ENCODE peak calls at places on chromosomes 3 and 15, in nine cellular contexts. T, U, D, E, V, L, K, Y and W are unnamed samples.

GRCh38 chr15:77178421-77178820 is 107.5 kb upstream of the TSPAN3 start:
- DNase-seq in T (no peak), U (no peak), D (no peak), E (no peak), V (no peak), L (no peak), K (no peak), Y (no peak), W (no peak)

GRCh38 chr3:127483902-127484591 is 106.5 kb downstream of the TPRA1 start:
- DNase-seq in T (peak; percentile 52), U (no peak), D (no peak), E (peak; percentile 46), V (no peak), L (peak; percentile 42), K (no peak), Y (no peak), W (no peak)

GRCh38 chr3:193030276-193030675 is 112.6 kb upstream of the MB21D2 start:
- DNase-seq in T (no peak), U (no peak), D (peak; percentile 30), E (no peak), V (no peak), L (no peak), K (no peak), Y (no peak), W (no peak)

GRCh38 chr15:78617131-78617915 is 3.5 kb downstream of the CHRNA3 start:
- DNase-seq in T (no peak), U (no peak), D (no peak), E (no peak), V (peak; percentile 2), L (peak; percentile 51), K (no peak), Y (no peak), W (no peak)

GRCh38 chr3:197749601-197750395 is at the start of gene FYTTD1:
- DNase-seq in T (peak; percentile 77), U (peak; percentile 92), D (peak; percentile 68), E (peak; percentile 95), V (peak; percentile 96), L (peak; percentile 96), K (peak; percentile 97), Y (peak; percentile 90), W (peak; percentile 93)

GRCh38 chr3:72145506-72146380 is 360.8 kb upstream of the PROK2 start:
- DNase-seq in T (no peak), U (peak; percentile 49), D (peak; percentile 74), E (no peak), V (peak; percentile 73), L (no peak), K (no peak), Y (no peak), W (no peak)

GRCh38 chr3:52346623-52347530 is 30.8 kb downstream of the DNAH1 start:
- DNase-seq in T (no peak), U (no peak), D (peak; percentile 16), E (no peak), V (no peak), L (peak; percentile 77), K (no peak), Y (no peak), W (peak; percentile 37)

GRCh38 chr3:72745146-72745976 is 102.9 kb downstream of the SHQ1 start:
- DNase-seq in T (no peak), U (no peak), D (peak; percentile 63), E (no peak), V (peak; percentile 79), L (no peak), K (no peak), Y (no peak), W (no peak)

GRCh38 chr3:52227766-52228165 is 2.3 kb upstream of the TLR9 start:
- DNase-seq in T (no peak), U (no peak), D (no peak), E (no peak), V (no peak), L (no peak), K (no peak), Y (no peak), W (no peak)

GRCh38 chr3:172673210-172673679 is 37.6 kb downstream of the NCEH1 start:
- DNase-seq in T (peak; percentile 76), U (no peak), D (peak; percentile 78), E (peak; percentile 73), V (peak; percentile 71), L (no peak), K (peak; percentile 74), Y (no peak), W (peak; percentile 80)

GRCh38 chr15:82538961-82539689 is 1.1 kb downstream of the RPS17 start:
- DNase-seq in T (no peak), U (no peak), D (no peak), E (no peak), V (no peak), L (no peak), K (no peak), Y (no peak), W (no peak)

GRCh38 chr15:61367953-61368352 is 138.9 kb upstream of the RORA start:
- DNase-seq in T (no peak), U (no peak), D (no peak), E (no peak), V (no peak), L (no peak), K (no peak), Y (no peak), W (no peak)

GRCh38 chr3:132090921-132091320 is 56.1 kb upstream of the CPNE4 start:
- DNase-seq in T (no peak), U (no peak), D (peak; percentile 24), E (no peak), V (no peak), L (no peak), K (no peak), Y (no peak), W (no peak)

GRCh38 chr3:192207239-192207638 is 520.1 kb downstream of the FGF12 start:
- DNase-seq in T (no peak), U (no peak), D (no peak), E (no peak), V (no peak), L (no peak), K (no peak), Y (no peak), W (no peak)

GRCh38 chr3:88188436-88188835 is 38.7 kb downstream of the C3orf38 start:
- DNase-seq in T (no peak), U (no peak), D (peak; percentile 69), E (no peak), V (no peak), L (no peak), K (peak; percentile 75), Y (no peak), W (peak; percentile 33)

GRCh38 chr3:149660462-149660861 is 2.6 kb upstream of the WWTR1 start:
- DNase-seq in T (no peak), U (no peak), D (no peak), E (no peak), V (no peak), L (no peak), K (no peak), Y (no peak), W (no peak)

GRCh38 chr3:149657458-149657795 is 398 bp downstream of the WWTR1 start:
- DNase-seq in T (no peak), U (peak; percentile 67), D (peak; percentile 53), E (no peak), V (peak; percentile 80), L (peak; percentile 84), K (peak; percentile 78), Y (peak; percentile 75), W (no peak)

GRCh38 chr3:149659173-149659468 is 1.3 kb upstream of the WWTR1 start:
- DNase-seq in T (no peak), U (no peak), D (no peak), E (peak; percentile 78), V (no peak), L (no peak), K (no peak), Y (no peak), W (no peak)

GRCh38 chr3:149657796-149658443 is at the start of gene WWTR1:
- DNase-seq in T (no peak), U (peak; percentile 94), D (peak; percentile 93), E (peak; percentile 99), V (peak; percentile 93), L (peak; percentile 98), K (peak; percentile 92), Y (peak; percentile 96), W (peak; percentile 94)

DNA sequence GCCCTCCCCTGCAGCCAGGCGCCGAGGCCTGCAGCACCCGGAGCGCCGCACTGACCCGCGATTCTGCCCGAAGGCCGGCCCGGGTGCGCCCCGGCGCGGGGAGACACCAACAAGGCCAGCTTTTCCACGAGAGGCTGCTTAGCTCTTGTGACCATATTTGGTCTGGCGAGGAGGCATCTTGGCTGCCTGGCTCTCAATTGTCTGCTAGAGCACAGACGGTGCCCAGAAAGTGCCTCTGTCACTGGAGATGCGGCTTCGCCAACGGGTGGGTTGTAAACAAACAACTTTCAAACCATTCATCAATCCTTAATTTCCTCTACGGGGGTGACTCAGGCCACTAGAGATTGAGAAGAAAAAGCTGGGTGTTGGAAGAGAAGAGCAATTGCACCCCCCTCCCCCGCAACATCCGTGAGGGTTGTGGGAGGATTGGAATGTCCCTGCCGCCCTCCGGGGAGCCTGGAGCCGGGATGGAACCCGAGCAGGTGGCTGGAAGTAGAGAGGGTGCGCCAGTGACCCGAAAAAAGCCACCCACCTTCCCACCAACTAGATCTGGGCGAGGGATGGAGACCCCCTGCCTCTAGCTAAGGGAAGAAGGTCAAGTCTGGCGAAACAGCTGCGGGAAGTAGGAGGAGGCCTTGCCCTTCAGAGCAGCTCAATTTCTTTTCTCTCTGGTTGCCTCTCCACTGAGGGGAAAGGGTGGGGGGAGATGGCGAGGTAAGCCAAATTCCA is 783 bp upstream of the WWTR1 start:
- DNase-seq in T (no peak), U (peak; percentile 78), D (peak; percentile 81), E (peak; percentile 96), V (peak; percentile 84), L (peak; percentile 93), K (peak; percentile 83), Y (peak; percentile 70), W (peak; percentile 88)
- H3K27ac ChIP-seq in T (no peak overlapping the region), U (peak overlapping the region; percentile 98), D (peak overlapping the region; percentile 99), E (peak overlapping the region; percentile 99), V (peak overlapping the region; percentile 99), L (peak overlapping the region; percentile 98), K (peak overlapping the region; percentile 90), Y (peak overlapping the region; percentile 97), W (peak overlapping the region; percentile 100)

GRCh38 chr3:125075738-125076137 is 19.9 kb upstream of the HEG1 start:
- DNase-seq in T (no peak), U (no peak), D (no peak), E (no peak), V (no peak), L (no peak), K (no peak), Y (no peak), W (peak; percentile 32)
- TF ChIP-seq CTCF in T (no peak), U (no peak), D (peak; percentile 26), E (no peak), V (no peak), L (no peak), K (no peak), Y (no peak), W (no peak)

DNA sequence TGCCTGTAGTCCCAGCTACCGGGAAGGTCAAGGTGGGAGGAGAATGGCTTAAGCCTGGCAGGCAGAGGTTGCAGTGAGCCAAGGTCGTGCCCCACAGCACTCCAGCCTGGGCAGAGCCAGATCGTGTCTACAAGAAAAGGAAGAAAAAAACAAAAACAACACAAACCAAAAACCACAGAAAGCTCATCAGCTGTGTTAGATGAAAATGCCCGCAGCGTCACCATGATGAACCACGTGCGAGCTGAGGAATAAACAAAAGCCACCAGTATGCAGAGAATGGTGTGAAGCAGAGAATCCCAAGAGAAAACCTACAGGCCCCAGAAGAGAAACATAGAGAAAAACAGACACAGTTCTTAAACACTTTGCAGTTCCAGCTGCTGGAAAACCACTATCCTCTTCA is 19.7 kb upstream of the TM4SF19 start:
- DNase-seq in T (no peak), U (no peak), D (no peak), E (no peak), V (no peak), L (no peak), K (no peak), Y (no peak), W (no peak)
- H3K36me3 ChIP-seq in T (peaks cover 87% of the 10 kb centered on the region), U (no peaks in the 10 kb centered on the region), D (peaks cover 60% of the 10 kb centered on the region), E (peaks cover 19% of the 10 kb centered on the region), V (no peaks in the 10 kb centered on the region), L (peaks cover 74% of the 10 kb centered on the region), K (peaks cover 95% of the 10 kb centered on the region), Y (no peaks in the 10 kb centered on the region), W (peaks cover 66% of the 10 kb centered on the region)

GRCh38 chr15:42401544-42402478 is 42.5 kb downstream of the CAPN3 start:
- DNase-seq in T (no peak), U (no peak), D (no peak), E (no peak), V (no peak), L (no peak), K (no peak), Y (no peak), W (no peak)
- H3K27ac ChIP-seq in T (no peak overlapping the region), U (no peak overlapping the region), D (no peak overlapping the region), E (no peak overlapping the region), V (no peak overlapping the region), L (no peak overlapping the region), K (peak overlapping the region; percentile 82), Y (no peak overlapping the region), W (no peak overlapping the region)